ENCODE peak calls at places on chromosome 20, in ten cellular contexts. One of them, this sample, is unnamed.

GRCh38 chr20:3919352-3919751 is 30.2 kb downstream of the PANK2 start:
- DNase-seq in colonic mucosa: no peak
- DNase-seq in GM23338: no peak
- DNase-seq in PC-3: no peak
- DNase-seq in hepatocyte: no peak
- DNase-seq in uterus: no peak
- DNase-seq in lower lobe of right lung: no peak
- DNase-seq in AG04450: no peak
- DNase-seq in CD8-positive, alpha-beta T cell: no peak
- DNase-seq in heart left ventricle: no peak
- DNase-seq in this sample: no peak

GRCh38 chr20:9945406-9945805 is 89.4 kb upstream of the ANKEF1 start:
- DNase-seq in colonic mucosa: no peak
- DNase-seq in GM23338: no peak
- DNase-seq in PC-3: peak; percentile 86
- DNase-seq in hepatocyte: no peak
- DNase-seq in uterus: no peak
- DNase-seq in lower lobe of right lung: no peak
- DNase-seq in AG04450: no peak
- DNase-seq in CD8-positive, alpha-beta T cell: no peak
- DNase-seq in heart left ventricle: no peak
- DNase-seq in this sample: no peak

GRCh38 chr20:53926428-53927028 is 143.9 kb downstream of the BCAS1 start:
- DNase-seq in colonic mucosa: peak; percentile 40
- DNase-seq in GM23338: no peak
- DNase-seq in PC-3: peak; percentile 100
- DNase-seq in hepatocyte: peak; percentile 78
- DNase-seq in uterus: no peak
- DNase-seq in lower lobe of right lung: no peak
- DNase-seq in AG04450: no peak
- DNase-seq in CD8-positive, alpha-beta T cell: no peak
- DNase-seq in heart left ventricle: no peak
- DNase-seq in this sample: no peak

GRCh38 chr20:53757472-53757913 is 163.9 kb upstream of the ZNF217 start:
- DNase-seq in colonic mucosa: no peak
- DNase-seq in GM23338: no peak
- DNase-seq in PC-3: peak; percentile 85
- DNase-seq in hepatocyte: no peak
- DNase-seq in uterus: no peak
- DNase-seq in lower lobe of right lung: no peak
- DNase-seq in AG04450: no peak
- DNase-seq in CD8-positive, alpha-beta T cell: no peak
- DNase-seq in heart left ventricle: no peak
- DNase-seq in this sample: no peak

GRCh38 chr20:49052334-49052733 is 6.2 kb downstream of the CSE1L start:
- DNase-seq in colonic mucosa: no peak
- DNase-seq in GM23338: no peak
- DNase-seq in PC-3: no peak
- DNase-seq in hepatocyte: no peak
- DNase-seq in uterus: no peak
- DNase-seq in lower lobe of right lung: no peak
- DNase-seq in AG04450: no peak
- DNase-seq in CD8-positive, alpha-beta T cell: no peak
- DNase-seq in heart left ventricle: no peak
- DNase-seq in this sample: no peak

GRCh38 chr20:18628330-18628941 is 40.6 kb downstream of the DTD1 start:
- DNase-seq in colonic mucosa: peak; percentile 38
- DNase-seq in GM23338: peak; percentile 80
- DNase-seq in PC-3: peak; percentile 56
- DNase-seq in hepatocyte: peak; percentile 32
- DNase-seq in uterus: no peak
- DNase-seq in lower lobe of right lung: no peak
- DNase-seq in AG04450: no peak
- DNase-seq in CD8-positive, alpha-beta T cell: no peak
- DNase-seq in heart left ventricle: no peak
- DNase-seq in this sample: no peak

GRCh38 chr20:43389839-43390626 is 67.7 kb upstream of the SRSF6 start:
- DNase-seq in colonic mucosa: no peak
- DNase-seq in GM23338: no peak
- DNase-seq in PC-3: no peak
- DNase-seq in hepatocyte: no peak
- DNase-seq in uterus: no peak
- DNase-seq in lower lobe of right lung: no peak
- DNase-seq in AG04450: no peak
- DNase-seq in CD8-positive, alpha-beta T cell: no peak
- DNase-seq in heart left ventricle: no peak
- DNase-seq in this sample: no peak

GRCh38 chr20:53899351-53900167 is 170.8 kb downstream of the BCAS1 start:
- DNase-seq in colonic mucosa: peak; percentile 63
- DNase-seq in GM23338: no peak
- DNase-seq in PC-3: peak; percentile 100
- DNase-seq in hepatocyte: no peak
- DNase-seq in uterus: peak; percentile 35
- DNase-seq in lower lobe of right lung: no peak
- DNase-seq in AG04450: no peak
- DNase-seq in CD8-positive, alpha-beta T cell: peak; percentile 81
- DNase-seq in heart left ventricle: no peak
- DNase-seq in this sample: no peak

GRCh38 chr20:53660078-53660909 is 66.7 kb upstream of the ZNF217 start:
- DNase-seq in colonic mucosa: peak; percentile 60
- DNase-seq in GM23338: peak; percentile 63
- DNase-seq in PC-3: no peak
- DNase-seq in hepatocyte: no peak
- DNase-seq in uterus: peak; percentile 48
- DNase-seq in lower lobe of right lung: no peak
- DNase-seq in AG04450: no peak
- DNase-seq in CD8-positive, alpha-beta T cell: peak; percentile 68
- DNase-seq in heart left ventricle: no peak
- DNase-seq in this sample: no peak

GRCh38 chr20:17613328-17614175 is 43.7 kb downstream of the DSTN start:
- DNase-seq in colonic mucosa: peak; percentile 42
- DNase-seq in GM23338: no peak
- DNase-seq in PC-3: no peak
- DNase-seq in hepatocyte: peak; percentile 18
- DNase-seq in uterus: no peak
- DNase-seq in lower lobe of right lung: peak; percentile 42
- DNase-seq in AG04450: no peak
- DNase-seq in CD8-positive, alpha-beta T cell: no peak
- DNase-seq in heart left ventricle: peak; percentile 54
- DNase-seq in this sample: peak; percentile 85

GRCh38 chr20:34922654-34923381 is 32.8 kb downstream of the GSS start:
- DNase-seq in colonic mucosa: no peak
- DNase-seq in GM23338: no peak
- DNase-seq in PC-3: peak; percentile 95
- DNase-seq in hepatocyte: no peak
- DNase-seq in uterus: peak; percentile 31
- DNase-seq in lower lobe of right lung: no peak
- DNase-seq in AG04450: peak; percentile 62
- DNase-seq in CD8-positive, alpha-beta T cell: no peak
- DNase-seq in heart left ventricle: no peak
- DNase-seq in this sample: no peak

GRCh38 chr20:19888269-19888669 is 128.9 kb upstream of the NAA20 start:
- DNase-seq in colonic mucosa: peak; percentile 58
- DNase-seq in GM23338: no peak
- DNase-seq in PC-3: no peak
- DNase-seq in hepatocyte: no peak
- DNase-seq in uterus: peak; percentile 21
- DNase-seq in lower lobe of right lung: no peak
- DNase-seq in AG04450: no peak
- DNase-seq in CD8-positive, alpha-beta T cell: no peak
- DNase-seq in heart left ventricle: no peak
- DNase-seq in this sample: no peak

GRCh38 chr20:17520583-17520982 is 10.6 kb downstream of the BFSP1 start:
- DNase-seq in colonic mucosa: no peak
- DNase-seq in GM23338: peak; percentile 49
- DNase-seq in PC-3: no peak
- DNase-seq in hepatocyte: no peak
- DNase-seq in uterus: no peak
- DNase-seq in lower lobe of right lung: no peak
- DNase-seq in AG04450: no peak
- DNase-seq in CD8-positive, alpha-beta T cell: no peak
- DNase-seq in heart left ventricle: no peak
- DNase-seq in this sample: no peak

GRCh38 chr20:45052698-45053440 is 48.1 kb downstream of the KCNS1 start:
- DNase-seq in colonic mucosa: no peak
- DNase-seq in GM23338: no peak
- DNase-seq in PC-3: no peak
- DNase-seq in hepatocyte: no peak
- DNase-seq in uterus: no peak
- DNase-seq in lower lobe of right lung: no peak
- DNase-seq in AG04450: no peak
- DNase-seq in CD8-positive, alpha-beta T cell: no peak
- DNase-seq in heart left ventricle: no peak
- DNase-seq in this sample: no peak

GRCh38 chr20:15639839-15640238 is 933.4 kb downstream of the KIF16B start:
- DNase-seq in colonic mucosa: no peak
- DNase-seq in GM23338: no peak
- DNase-seq in PC-3: no peak
- DNase-seq in hepatocyte: no peak
- DNase-seq in uterus: no peak
- DNase-seq in lower lobe of right lung: no peak
- DNase-seq in AG04450: no peak
- DNase-seq in CD8-positive, alpha-beta T cell: no peak
- DNase-seq in heart left ventricle: no peak
- DNase-seq in this sample: no peak

DNA sequence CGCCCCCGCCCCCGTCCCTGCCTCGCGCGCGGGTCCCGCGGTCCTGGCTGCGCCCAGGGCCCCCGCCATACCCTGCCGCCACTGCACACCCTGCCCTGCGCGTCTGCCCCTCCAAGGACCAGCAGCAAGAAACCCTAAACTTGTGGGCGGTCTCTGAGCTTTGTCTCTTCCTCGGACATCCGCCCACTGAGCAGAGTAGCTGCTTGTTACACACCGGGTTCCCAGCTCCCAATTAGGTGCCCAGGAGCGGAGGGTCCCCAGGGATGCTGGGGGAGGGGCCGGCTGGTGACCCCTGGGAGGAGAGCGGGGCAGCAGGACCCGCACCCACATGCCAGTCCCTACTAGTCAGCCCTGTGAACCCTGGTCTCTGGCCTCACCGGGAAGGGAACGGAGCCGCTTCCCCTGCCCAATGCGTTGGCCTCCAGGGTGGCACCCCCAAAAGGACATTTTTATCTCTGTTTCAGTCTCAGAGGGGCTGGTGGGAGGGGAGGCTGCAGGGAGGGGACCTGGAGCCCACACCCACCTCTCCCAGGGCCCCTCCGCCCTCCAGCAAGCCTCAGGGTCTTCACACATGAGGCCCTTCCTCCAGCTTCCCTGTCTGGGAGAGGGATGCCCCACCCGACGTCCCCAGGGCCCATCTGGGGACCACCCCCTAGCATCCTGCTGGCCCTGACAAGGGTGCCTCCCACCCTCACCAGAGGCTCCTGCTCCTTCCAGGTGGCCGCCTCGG is 10.5 kb downstream of the STMN3 start:
- DNase-seq in colonic mucosa: peak; percentile 39
- DNase-seq in GM23338: peak; percentile 69
- DNase-seq in PC-3: peak; percentile 16
- DNase-seq in hepatocyte: no peak
- DNase-seq in uterus: no peak
- DNase-seq in lower lobe of right lung: no peak
- DNase-seq in AG04450: no peak
- DNase-seq in CD8-positive, alpha-beta T cell: no peak
- DNase-seq in heart left ventricle: no peak
- DNase-seq in this sample: no peak
- H3K27ac ChIP-seq in colonic mucosa: peak overlapping the region; percentile 73
- H3K27ac ChIP-seq in GM23338: peak overlapping the region; percentile 84
- H3K27ac ChIP-seq in PC-3: peak overlapping the region; percentile 18
- H3K27ac ChIP-seq in hepatocyte: peak overlapping the region; percentile 76
- H3K27ac ChIP-seq in uterus: peak overlapping the region; percentile 62
- H3K27ac ChIP-seq in lower lobe of right lung: peak overlapping the region; percentile 72
- H3K27ac ChIP-seq in AG04450: no peak overlapping the region
- H3K27ac ChIP-seq in CD8-positive, alpha-beta T cell: peak overlapping the region; percentile 30
- H3K27ac ChIP-seq in heart left ventricle: no peak overlapping the region
- H3K27ac ChIP-seq in this sample: no peak overlapping the region

GRCh38 chr20:25339608-25340007 is 51.0 kb downstream of the ABHD12 start:
- DNase-seq in colonic mucosa: no peak
- DNase-seq in GM23338: no peak
- DNase-seq in PC-3: no peak
- DNase-seq in hepatocyte: peak; percentile 65
- DNase-seq in uterus: no peak
- DNase-seq in lower lobe of right lung: no peak
- DNase-seq in AG04450: no peak
- DNase-seq in CD8-positive, alpha-beta T cell: no peak
- DNase-seq in heart left ventricle: no peak
- DNase-seq in this sample: no peak
- TF ChIP-seq CTCF in colonic mucosa: no peak
- TF ChIP-seq CTCF in GM23338: no peak
- TF ChIP-seq CTCF in PC-3: no peak
- TF ChIP-seq CTCF in hepatocyte: no peak
- TF ChIP-seq CTCF in uterus: no peak
- TF ChIP-seq CTCF in lower lobe of right lung: no peak
- TF ChIP-seq CTCF in AG04450: no peak
- TF ChIP-seq CTCF in CD8-positive, alpha-beta T cell: no peak
- TF ChIP-seq CTCF in heart left ventricle: no peak
- TF ChIP-seq CTCF in this sample: no peak

DNA sequence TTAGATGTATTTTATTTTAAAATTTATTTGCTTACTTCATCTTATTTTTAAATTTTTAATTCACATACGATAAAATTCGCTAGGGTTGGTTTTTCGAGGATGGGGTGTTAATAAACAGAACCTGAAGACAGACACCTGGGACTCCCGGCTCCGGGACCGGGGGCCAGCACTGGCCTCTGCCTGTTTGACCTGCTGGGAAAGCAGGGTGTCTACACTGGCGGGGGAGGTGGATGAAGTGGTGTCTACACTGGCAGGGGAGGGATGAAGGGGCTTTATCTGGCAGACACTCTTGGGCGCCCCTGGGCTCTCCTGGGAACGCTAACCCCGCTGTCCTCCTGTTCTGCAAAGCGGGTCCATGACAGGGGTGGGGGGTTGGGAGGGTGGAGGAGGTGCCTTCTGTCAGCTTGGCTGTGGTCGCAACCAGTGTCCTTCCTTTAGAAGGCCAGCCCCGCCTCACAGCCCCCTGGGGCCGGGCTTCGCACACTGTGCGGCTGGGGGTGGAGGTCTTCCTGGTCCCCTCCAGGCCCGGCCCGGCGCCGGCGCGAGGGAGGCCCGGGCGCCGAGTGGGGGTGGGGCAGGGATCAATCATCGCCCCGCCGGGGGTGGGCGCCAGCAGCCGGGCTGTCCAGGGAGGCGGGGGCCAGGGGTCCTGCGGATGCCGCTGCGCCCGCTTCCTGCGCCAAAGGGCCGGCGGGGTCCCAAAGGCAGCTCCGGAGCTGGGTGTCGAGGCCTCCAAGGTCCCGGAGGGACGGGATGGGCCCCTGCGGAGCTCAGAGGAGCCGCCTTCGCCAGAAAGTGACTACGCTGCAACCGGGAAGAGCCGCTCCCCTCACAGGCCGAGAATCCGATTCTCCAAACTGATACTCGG is 1.8 kb downstream of the GATA5 start:
- DNase-seq in colonic mucosa: no peak
- DNase-seq in GM23338: peak; percentile 60
- DNase-seq in PC-3: no peak
- DNase-seq in hepatocyte: no peak
- DNase-seq in uterus: no peak
- DNase-seq in lower lobe of right lung: no peak
- DNase-seq in AG04450: no peak
- DNase-seq in CD8-positive, alpha-beta T cell: no peak
- DNase-seq in heart left ventricle: no peak
- DNase-seq in this sample: no peak
- H3K4me3 ChIP-seq in colonic mucosa: no peak overlapping the region
- H3K4me3 ChIP-seq in GM23338: peak overlapping the region; percentile 64
- H3K4me3 ChIP-seq in PC-3: no peak overlapping the region
- H3K4me3 ChIP-seq in hepatocyte: peak overlapping the region; percentile 85
- H3K4me3 ChIP-seq in uterus: no peak overlapping the region
- H3K4me3 ChIP-seq in lower lobe of right lung: peak overlapping the region; percentile 53
- H3K4me3 ChIP-seq in AG04450: no peak overlapping the region
- H3K4me3 ChIP-seq in CD8-positive, alpha-beta T cell: no peak overlapping the region
- H3K4me3 ChIP-seq in heart left ventricle: peak overlapping the region; percentile 23
- H3K4me3 ChIP-seq in this sample: peak overlapping the region; percentile 63

GRCh38 chr20:1920826-1921225 is 25.6 kb downstream of the SIRPA start:
- DNase-seq in colonic mucosa: no peak
- DNase-seq in GM23338: no peak
- DNase-seq in PC-3: no peak
- DNase-seq in hepatocyte: no peak
- DNase-seq in uterus: no peak
- DNase-seq in lower lobe of right lung: no peak
- DNase-seq in AG04450: no peak
- DNase-seq in CD8-positive, alpha-beta T cell: no peak
- DNase-seq in heart left ventricle: no peak
- DNase-seq in this sample: no peak
- H3K27ac ChIP-seq in colonic mucosa: no peak overlapping the region
- H3K27ac ChIP-seq in GM23338: no peak overlapping the region
- H3K27ac ChIP-seq in PC-3: no peak overlapping the region
- H3K27ac ChIP-seq in hepatocyte: peak overlapping the region; percentile 80
- H3K27ac ChIP-seq in uterus: no peak overlapping the region
- H3K27ac ChIP-seq in lower lobe of right lung: no peak overlapping the region
- H3K27ac ChIP-seq in AG04450: no peak overlapping the region
- H3K27ac ChIP-seq in CD8-positive, alpha-beta T cell: no peak overlapping the region
- H3K27ac ChIP-seq in heart left ventricle: no peak overlapping the region
- H3K27ac ChIP-seq in this sample: no peak overlapping the region

This sample was measured in coronary artery.